ENCODE peak calls at places on chromosomes 13 and 19, in ten cellular contexts. W is IMR-90; J is upper lobe of left lung; Q is psoas muscle; O is cardiac muscle cell; P is ascending aorta; E is RWPE2; N is CD8-positive, alpha-beta T cell; F is lower lobe of right lung; H is A673. A is an unnamed sample. For H3K36me3, the result is how much of the 10 kb centered on the place peaks cover.

GRCh38 chr13:20362642-20363041 is 130.5 kb upstream of the GJB6 start:
- DNase-seq in W (no peak), J (no peak), Q (no peak), O (no peak), P (no peak), E (no peak), N (no peak), F (no peak), H (no peak), A (no peak)

GRCh38 chr13:29583073-29583785 is 12.3 kb downstream of the SLC7A1 start:
- DNase-seq in W (peak), J (no peak), Q (no peak), O (no peak), P (no peak), E (no peak), N (no peak), F (no peak), H (no peak), A (peak)

GRCh38 chr19:14066139-14066538 is 4.3 kb upstream of the PALM3 start:
- DNase-seq in W (no peak), J (no peak), Q (no peak), O (no peak), P (no peak), E (no peak), N (no peak), F (no peak), H (no peak), A (no peak)

GRCh38 chr19:17339088-17339741 is 1.9 kb downstream of the GTPBP3 start:
- DNase-seq in W (no peak), J (no peak), Q (no peak), O (no peak), P (no peak), E (peak), N (no peak), F (no peak), H (peak), A (no peak)

GRCh38 chr13:51728972-51729371 is 75.0 kb downstream of the DHRS12 start:
- DNase-seq in W (peak), J (no peak), Q (no peak), O (peak), P (no peak), E (no peak), N (no peak), F (no peak), H (peak), A (peak)

GRCh38 chr13:73394066-73394465 is 335.3 kb downstream of the KLF5 start:
- DNase-seq in W (no peak), J (no peak), Q (no peak), O (no peak), P (no peak), E (no peak), N (no peak), F (no peak), H (no peak), A (peak)

GRCh38 chr19:48638831-48639381 is 1.7 kb upstream of the DBP start:
- DNase-seq in W (no peak), J (no peak), Q (no peak), O (no peak), P (no peak), E (no peak), N (no peak), F (no peak), H (no peak), A (no peak)

GRCh38 chr13:49649244-49649962 is 21.1 kb downstream of the ARL11 start:
- DNase-seq in W (peak), J (no peak), Q (no peak), O (peak), P (no peak), E (no peak), N (no peak), F (no peak), H (peak), A (peak)

GRCh38 chr19:5503598-5503997 is 48.4 kb downstream of the ZNRF4 start:
- DNase-seq in W (no peak), J (no peak), Q (no peak), O (no peak), P (no peak), E (no peak), N (no peak), F (no peak), H (no peak), A (no peak)

GRCh38 chr19:39390460-39390758 is 497 bp downstream of the PAF1 start:
- DNase-seq in W (no peak), J (peak), Q (no peak), O (no peak), P (no peak), E (no peak), N (peak), F (no peak), H (no peak), A (peak)

GRCh38 chr13:37621811-37622361 is 23.3 kb upstream of the POSTN start:
- DNase-seq in W (peak), J (no peak), Q (no peak), O (peak), P (no peak), E (no peak), N (no peak), F (no peak), H (no peak), A (no peak)

GRCh38 chr13:42076309-42076713 is 27.9 kb downstream of the DGKH start:
- DNase-seq in W (peak), J (no peak), Q (no peak), O (no peak), P (no peak), E (no peak), N (no peak), F (no peak), H (no peak), A (no peak)

GRCh38 chr19:40119380-40119779 is 28.6 kb upstream of the ZNF780A start:
- DNase-seq in W (no peak), J (no peak), Q (no peak), O (no peak), P (no peak), E (no peak), N (no peak), F (no peak), H (no peak), A (no peak)

GRCh38 chr13:46698910-46699460 is 98.0 kb downstream of the ESD start:
- DNase-seq in W (peak), J (no peak), Q (no peak), O (peak), P (no peak), E (no peak), N (no peak), F (no peak), H (no peak), A (no peak)

GRCh38 chr13:77180011-77180410 is 146.9 kb downstream of the MYCBP2 start:
- DNase-seq in W (no peak), J (no peak), Q (no peak), O (no peak), P (no peak), E (no peak), N (no peak), F (no peak), H (no peak), A (no peak)

GRCh38 chr13:39656325-39656677 is 839 bp downstream of the COG6 start:
- DNase-seq in W (peak), J (no peak), Q (no peak), O (peak), P (no peak), E (no peak), N (no peak), F (no peak), H (no peak), A (peak)

GRCh38 chr19:33344210-33344609 is 29.3 kb upstream of the CEBPG start:
- DNase-seq in W (no peak), J (no peak), Q (no peak), O (peak), P (no peak), E (no peak), N (no peak), F (no peak), H (no peak), A (no peak)

GRCh38 chr13:28953714-28954113 is 133.6 kb downstream of the MTUS2 start:
- DNase-seq in W (no peak), J (no peak), Q (no peak), O (no peak), P (no peak), E (no peak), N (no peak), F (no peak), H (peak), A (no peak)

GRCh38 chr13:104937881-104938280 is 1597.6 kb downstream of the EFNB2 start:
- DNase-seq in W (no peak), J (no peak), Q (no peak), O (no peak), P (no peak), E (no peak), N (no peak), F (no peak), H (no peak), A (no peak)

GRCh38 chr19:36652958-36653357 is 13.7 kb downstream of the ZNF461 start:
- DNase-seq in W (no peak), J (no peak), Q (no peak), O (no peak), P (no peak), E (no peak), N (no peak), F (no peak), H (no peak), A (no peak)

GRCh38 chr19:48961673-48962028 is 3.5 kb upstream of the FTL start:
- DNase-seq in W (no peak), J (no peak), Q (no peak), O (no peak), P (no peak), E (no peak), N (no peak), F (no peak), H (no peak), A (no peak)

GRCh38 chr13:46831588-46832194 is 34.7 kb upstream of the ESD start:
- DNase-seq in W (peak), J (no peak), Q (no peak), O (peak), P (no peak), E (no peak), N (peak), F (no peak), H (peak), A (peak)

GRCh38 chr19:35879770-35880317 is 11.5 kb downstream of the APLP1 start:
- DNase-seq in W (peak), J (peak), Q (peak), O (peak), P (peak), E (peak), N (peak), F (peak), H (peak), A (peak)

GRCh38 chr13:25227690-25228089 is 55.6 kb upstream of the AMER2 start:
- DNase-seq in W (no peak), J (no peak), Q (no peak), O (no peak), P (no peak), E (no peak), N (no peak), F (no peak), H (no peak), A (no peak)

GRCh38 chr13:109787135-109787954 is 962 bp upstream of the IRS2 start:
- DNase-seq in W (peak), J (no peak), Q (peak), O (peak), P (no peak), E (no peak), N (peak), F (peak), H (peak), A (no peak)

GRCh38 chr13:30581582-30581981 is 36.1 kb upstream of the USPL1 start:
- DNase-seq in W (peak), J (no peak), Q (no peak), O (peak), P (no peak), E (no peak), N (no peak), F (no peak), H (peak), A (peak)

GRCh38 chr13:42337808-42338600 is 66.1 kb downstream of the AKAP11 start:
- DNase-seq in W (no peak), J (no peak), Q (no peak), O (no peak), P (no peak), E (no peak), N (no peak), F (no peak), H (no peak), A (no peak)

GRCh38 chr19:17946965-17947784 is 14.4 kb downstream of the CCDC124 start:
- DNase-seq in W (no peak), J (no peak), Q (peak), O (no peak), P (no peak), E (no peak), N (no peak), F (no peak), H (no peak), A (no peak)

GRCh38 chr19:49109051-49109450 is 5.1 kb upstream of the LIN7B start:
- DNase-seq in W (no peak), J (no peak), Q (no peak), O (no peak), P (no peak), E (no peak), N (no peak), F (no peak), H (no peak), A (no peak)

GRCh38 chr19:18357442-18358264 is 17.3 kb downstream of the PGPEP1 start:
- DNase-seq in W (no peak), J (no peak), Q (no peak), O (no peak), P (no peak), E (no peak), N (no peak), F (no peak), H (no peak), A (no peak)

GRCh38 chr13:86002921-86003488 is 203.8 kb upstream of the SLITRK6 start:
- DNase-seq in W (no peak), J (no peak), Q (no peak), O (no peak), P (no peak), E (no peak), N (no peak), F (no peak), H (no peak), A (no peak)

GRCh38 chr13:26965058-26965380 is 204.4 kb upstream of the GPR12 start:
- DNase-seq in W (no peak), J (no peak), Q (no peak), O (no peak), P (no peak), E (no peak), N (no peak), F (peak), H (no peak), A (no peak)

GRCh38 chr13:46045424-46045823 is 7.1 kb downstream of the ZC3H13 start:
- DNase-seq in W (no peak), J (no peak), Q (no peak), O (no peak), P (no peak), E (no peak), N (no peak), F (no peak), H (no peak), A (no peak)

GRCh38 chr19:3061214-3062161 is 807 bp downstream of the TLE5 start:
- DNase-seq in W (peak), J (peak), Q (peak), O (peak), P (no peak), E (no peak), N (peak), F (peak), H (no peak), A (no peak)

GRCh38 chr19:42170715-42171114 is 38.5 kb upstream of the POU2F2 start:
- DNase-seq in W (no peak), J (no peak), Q (no peak), O (no peak), P (no peak), E (no peak), N (no peak), F (no peak), H (no peak), A (no peak)

GRCh38 chr13:71618154-71618553 is 248.8 kb downstream of the DACH1 start:
- DNase-seq in W (peak), J (no peak), Q (no peak), O (peak), P (no peak), E (no peak), N (no peak), F (no peak), H (peak), A (no peak)

GRCh38 chr19:4316940-4317339 is 12.5 kb downstream of the FSD1 start:
- DNase-seq in W (no peak), J (no peak), Q (no peak), O (no peak), P (no peak), E (no peak), N (no peak), F (no peak), H (no peak), A (no peak)

GRCh38 chr13:83906240-83906820 is 24.1 kb upstream of the SLITRK1 start:
- DNase-seq in W (no peak), J (no peak), Q (no peak), O (no peak), P (no peak), E (no peak), N (no peak), F (no peak), H (no peak), A (no peak)

GRCh38 chr19:3672575-3672948 is 27.7 kb downstream of the PIP5K1C start:
- DNase-seq in W (no peak), J (no peak), Q (no peak), O (no peak), P (no peak), E (no peak), N (no peak), F (no peak), H (no peak), A (no peak)

GRCh38 chr19:7381073-7381390 is 32.3 kb downstream of the ARHGEF18 start:
- DNase-seq in W (no peak), J (no peak), Q (no peak), O (no peak), P (no peak), E (no peak), N (no peak), F (no peak), H (no peak), A (no peak)
- H3K4me3 ChIP-seq in W (no peak), J (no peak), Q (no peak), O (no peak), P (no peak), E (no peak), N (no peak), F (no peak), H (no peak), A (no peak)

DNA sequence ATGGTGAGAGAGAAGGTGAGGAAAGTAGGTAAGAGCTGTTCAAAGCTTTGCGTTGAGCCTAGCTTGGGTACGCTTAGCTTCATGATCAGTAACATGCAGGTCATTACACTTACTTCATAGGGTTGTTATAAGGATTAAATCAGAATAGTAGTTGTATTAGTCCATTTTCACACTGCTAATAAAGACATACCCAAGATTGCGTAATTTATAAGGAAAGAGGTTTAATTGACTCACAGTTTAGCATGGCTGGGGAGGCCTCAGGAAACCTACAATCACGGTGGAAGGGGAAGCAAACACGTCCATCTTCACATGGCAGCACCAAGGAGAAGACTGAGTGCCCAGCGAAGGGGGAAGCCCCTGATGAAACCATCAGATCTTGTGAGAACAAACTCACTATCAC is 21.9 kb downstream of the GPALPP1 start:
- DNase-seq in W (no peak), J (no peak), Q (no peak), O (no peak), P (no peak), E (no peak), N (no peak), F (no peak), H (no peak), A (no peak)
- H3K36me3 ChIP-seq in W (under half), J (under half), Q (under half), O (half or more), P (half or more), E (half or more), N (under half), F (half or more), H (under half), A (under half)

GRCh38 chr13:52850396-52851152 is 2.1 kb upstream of the PCDH8 start:
- DNase-seq in W (peak), J (peak), Q (peak), O (peak), P (no peak), E (peak), N (no peak), F (peak), H (peak), A (peak)
- TF ChIP-seq CTCF in W (no peak), J (no peak), Q (no peak), O (no peak), P (no peak), E (no peak), N (no peak), F (no peak), H (peak), A (no peak)

GRCh38 chr19:46863818-46864629 is 3.2 kb downstream of the ARHGAP35 start:
- DNase-seq in W (peak), J (peak), Q (no peak), O (peak), P (no peak), E (peak), N (no peak), F (peak), H (peak), A (peak)

GRCh38 chr19:46860846-46861690 is at the start of gene ARHGAP35:
- DNase-seq in W (no peak), J (peak), Q (no peak), O (no peak), P (no peak), E (no peak), N (peak), F (peak), H (peak), A (no peak)

GRCh38 chr19:46862504-46862835 is 1.7 kb downstream of the ARHGAP35 start:
- DNase-seq in W (no peak), J (no peak), Q (no peak), O (no peak), P (no peak), E (peak), N (no peak), F (no peak), H (no peak), A (no peak)

GRCh38 chr19:46861691-46862503 is 1.1 kb downstream of the ARHGAP35 start:
- DNase-seq in W (no peak), J (no peak), Q (no peak), O (no peak), P (no peak), E (peak), N (no peak), F (no peak), H (peak), A (no peak)

DNA sequence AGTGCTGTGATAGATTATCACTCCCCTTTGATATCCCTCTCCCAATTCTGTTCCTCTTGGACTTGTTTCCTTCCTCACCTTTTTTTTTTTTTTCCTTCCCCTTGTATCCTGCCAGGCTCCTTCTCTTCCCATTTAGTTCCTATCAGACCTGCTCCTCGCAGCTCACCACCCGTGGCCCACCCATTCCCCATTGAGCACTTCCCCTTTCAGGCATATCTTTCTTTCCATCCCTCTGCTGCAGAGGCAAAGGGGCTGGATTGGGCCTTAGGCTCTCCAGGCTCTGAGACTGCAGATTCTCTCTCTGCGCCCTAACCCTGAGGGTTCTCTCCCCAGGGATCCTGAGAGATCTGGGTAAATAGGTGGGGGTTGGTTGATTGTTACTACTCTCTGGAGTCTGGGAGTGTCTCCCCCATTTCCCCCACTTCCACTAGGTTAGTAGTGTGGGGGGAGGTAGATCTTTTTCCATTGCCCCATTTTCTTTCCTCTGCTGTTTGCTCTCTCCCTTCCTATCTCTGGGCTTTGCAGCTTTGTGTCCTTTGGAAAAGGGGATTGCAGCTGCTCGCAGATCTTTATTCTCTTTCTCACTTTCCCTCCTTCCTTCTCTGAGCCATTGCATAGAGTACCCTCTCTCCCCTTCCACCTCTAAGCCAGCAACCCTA is 2.3 kb downstream of the ARHGAP35 start:
- DNase-seq in W (no peak), J (no peak), Q (no peak), O (no peak), P (no peak), E (peak), N (no peak), F (no peak), H (no peak), A (no peak)
- H3K4me3 ChIP-seq in W (peak), J (peak), Q (peak), O (peak), P (peak), E (peak), N (no peak), F (peak), H (peak), A (peak)